ENCODE peak calls at places on chromosome 5, in four cellular contexts. X is hepatocyte, K is upper lobe of right lung, S is AG09309. A is an unnamed sample.
A peak's percentile ranks its signal among the peaks of the same experiment; 100 is the strongest.

GRCh38 chr5:136295914-136296313 is 69.4 kb downstream of the TRPC7 start:
- DNase-seq in X (no peak), K (no peak), S (no peak), A (no peak)

GRCh38 chr5:116534988-116535387 is 39.6 kb downstream of the SEMA6A start:
- DNase-seq in X (no peak), K (no peak), S (no peak), A (no peak)

GRCh38 chr5:136957428-136957827 is 541.7 kb downstream of the SPOCK1 start:
- DNase-seq in X (no peak), K (no peak), S (no peak), A (no peak)

GRCh38 chr5:95728494-95729114 is 2.5 kb upstream of the RHOBTB3 start:
- DNase-seq in X (no peak), K (no peak), S (no peak), A (no peak)

GRCh38 chr5:172395483-172395882 is 58.8 kb downstream of the SH3PXD2B start:
- DNase-seq in X (no peak), K (no peak), S (no peak), A (no peak)

GRCh38 chr5:147733075-147733474 is 49.5 kb downstream of the JAKMIP2 start:
- DNase-seq in X (no peak), K (no peak), S (no peak), A (no peak)

GRCh38 chr5:141039517-141039916 is 11.7 kb upstream of the PCDHB1 start:
- DNase-seq in X (peak; percentile 80), K (no peak), S (no peak), A (no peak)

GRCh38 chr5:92884464-92884863 is 696.6 kb downstream of the NR2F1-AS1 start:
- DNase-seq in X (no peak), K (no peak), S (no peak), A (no peak)

GRCh38 chr5:172420215-172420934 is 34.0 kb downstream of the SH3PXD2B start:
- DNase-seq in X (peak; percentile 82), K (peak; percentile 84), S (peak; percentile 95), A (peak; percentile 96)

GRCh38 chr5:20974423-20974822 is 986.4 kb upstream of the CDH18 start:
- DNase-seq in X (no peak), K (no peak), S (no peak), A (no peak)

GRCh38 chr5:38234737-38235136 is 23.6 kb upstream of the EGFLAM start:
- DNase-seq in X (no peak), K (no peak), S (no peak), A (no peak)

GRCh38 chr5:118253401-118254061 is 734.8 kb downstream of the DTWD2 start:
- DNase-seq in X (no peak), K (no peak), S (no peak), A (no peak)

GRCh38 chr5:156096259-156096658 is 230.7 kb upstream of the SGCD start:
- DNase-seq in X (no peak), K (no peak), S (peak; percentile 48), A (no peak)

GRCh38 chr5:71810023-71810422 is 90.9 kb downstream of the CARTPT start:
- DNase-seq in X (no peak), K (no peak), S (no peak), A (no peak)

GRCh38 chr5:27682600-27682999 is 644.2 kb upstream of the CDH9 start:
- DNase-seq in X (peak; percentile 5), K (no peak), S (no peak), A (no peak)

GRCh38 chr5:58198330-58198729 is 261.6 kb downstream of the PLK2 start:
- DNase-seq in X (no peak), K (no peak), S (no peak), A (no peak)

GRCh38 chr5:10192309-10192708 is 57.4 kb downstream of the ATPSCKMT start:
- DNase-seq in X (no peak), K (no peak), S (peak; percentile 20), A (peak; percentile 3)

GRCh38 chr5:179820483-179821297 is at the start of gene SQSTM1:
- DNase-seq in X (peak; percentile 95), K (peak; percentile 93), S (no peak), A (peak; percentile 28)

GRCh38 chr5:146582015-146582414 is 66.0 kb upstream of the GPR151 start:
- DNase-seq in X (no peak), K (no peak), S (no peak), A (no peak)

GRCh38 chr5:169905017-169905416 is 75.3 kb downstream of the INSYN2B start:
- DNase-seq in X (no peak), K (no peak), S (no peak), A (no peak)

GRCh38 chr5:135242496-135243193 is 156.4 kb downstream of the MACROH2A1 start:
- DNase-seq in X (no peak), K (peak; percentile 30), S (no peak), A (no peak)

GRCh38 chr5:128228506-128228905 is 144.9 kb downstream of the SLC12A2 start:
- DNase-seq in X (no peak), K (no peak), S (no peak), A (peak; percentile 75)

GRCh38 chr5:147921134-147921533 is 14.8 kb upstream of the C5orf46 start:
- DNase-seq in X (no peak), K (no peak), S (no peak), A (no peak)

GRCh38 chr5:173293817-173294672 is 34.2 kb downstream of the STC2 start:
- DNase-seq in X (peak; percentile 88), K (peak; percentile 81), S (peak; percentile 35), A (peak; percentile 68)

GRCh38 chr5:116574682-116575634 is at the start of gene SEMA6A:
- DNase-seq in X (peak; percentile 95), K (peak; percentile 89), S (peak; percentile 35), A (peak; percentile 54)

GRCh38 chr5:67164856-67165523 is 31.6 kb downstream of the CD180 start:
- DNase-seq in X (no peak), K (peak; percentile 60), S (no peak), A (no peak)

GRCh38 chr5:150522504-150523464 is 14.9 kb downstream of the NDST1 start:
- DNase-seq in X (peak; percentile 68), K (no peak), S (no peak), A (no peak)

GRCh38 chr5:180665682-180666404 is 16.4 kb upstream of the FLT4 start:
- DNase-seq in X (no peak), K (peak; percentile 25), S (no peak), A (no peak)

GRCh38 chr5:40605295-40605958 is 74.3 kb upstream of the PTGER4 start:
- DNase-seq in X (no peak), K (no peak), S (no peak), A (peak; percentile 3)

GRCh38 chr5:72723584-72723983 is 92.9 kb upstream of the TNPO1 start:
- DNase-seq in X (no peak), K (no peak), S (no peak), A (no peak)

GRCh38 chr5:177608243-177609075 is 8.5 kb downstream of the B4GALT7 start:
- DNase-seq in X (no peak), K (no peak), S (no peak), A (no peak)

GRCh38 chr5:177607452-177608192 is 7.7 kb downstream of the B4GALT7 start:
- DNase-seq in X (peak; percentile 94), K (peak; percentile 85), S (peak; percentile 39), A (peak; percentile 63)

GRCh38 chr5:177606071-177607051 is 6.4 kb downstream of the B4GALT7 start:
- DNase-seq in X (no peak), K (no peak), S (no peak), A (no peak)

GRCh38 chr5:177605667-177606066 is 5.7 kb downstream of the B4GALT7 start:
- DNase-seq in X (no peak), K (no peak), S (no peak), A (no peak)

GRCh38 chr5:177607115-177607451 is 7.2 kb downstream of the B4GALT7 start:
- DNase-seq in X (no peak), K (no peak), S (no peak), A (no peak)
- H3K4me3 ChIP-seq in X (no peak overlapping the region), K (no peak overlapping the region), S (no peak overlapping the region), A (no peak overlapping the region)

GRCh38 chr5:100818340-100818739 is 84.7 kb downstream of the ST8SIA4 start:
- DNase-seq in X (no peak), K (no peak), S (no peak), A (no peak)
- TF ChIP-seq CTCF in X (no peak), K (no peak), S (no peak), A (no peak)

DNA sequence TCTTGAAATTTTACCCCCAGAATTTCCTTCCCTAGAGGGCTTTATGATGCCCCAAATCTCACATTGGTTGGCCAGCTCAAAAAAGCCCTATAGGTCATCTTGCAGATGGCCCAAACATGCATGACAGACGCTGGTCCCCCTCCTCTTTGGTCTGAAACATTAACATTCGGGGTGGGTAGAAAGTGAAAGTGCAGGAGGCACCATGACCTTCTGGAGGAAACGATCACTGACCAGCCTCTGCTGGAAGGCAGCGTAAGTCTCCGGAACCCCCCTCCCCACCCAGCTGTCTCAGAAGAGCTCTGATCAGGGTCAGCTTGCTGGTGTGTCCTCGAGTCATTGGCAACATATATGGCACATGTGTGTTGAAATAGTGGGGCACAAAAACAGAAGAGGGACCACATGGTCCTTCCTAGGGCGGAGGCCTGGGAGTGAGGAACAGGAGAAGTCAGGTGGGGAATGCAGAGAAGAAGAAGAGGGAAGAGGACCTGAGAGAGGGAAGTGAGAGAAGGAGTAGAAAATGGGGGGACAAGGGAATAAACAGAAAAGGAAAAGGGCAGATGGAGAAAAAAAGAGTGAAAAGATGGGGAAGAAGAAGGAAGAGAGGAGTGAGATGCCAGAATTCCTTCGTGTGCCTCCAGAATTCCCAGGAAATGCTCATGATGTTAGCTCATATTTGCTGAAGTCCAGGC is 46.2 kb downstream of the IL31RA start:
- DNase-seq in X (no peak), K (no peak), S (no peak), A (no peak)
- H3K4me3 ChIP-seq in X (no peak overlapping the region), K (no peak overlapping the region), S (no peak overlapping the region), A (no peak overlapping the region)

GRCh38 chr5:36606052-36606436 is 362 bp upstream of the SLC1A3 start:
- DNase-seq in X (no peak), K (no peak), S (no peak), A (no peak)

GRCh38 chr5:36599986-36600779 is 6.2 kb upstream of the SLC1A3 start:
- DNase-seq in X (no peak), K (no peak), S (peak; percentile 74), A (no peak)

GRCh38 chr5:36600847-36601527 is 5.4 kb upstream of the SLC1A3 start:
- DNase-seq in X (no peak), K (no peak), S (no peak), A (no peak)

GRCh38 chr5:36605241-36605640 is 1.2 kb upstream of the SLC1A3 start:
- DNase-seq in X (no peak), K (no peak), S (no peak), A (no peak)

GRCh38 chr5:36602711-36603321 is 3.6 kb upstream of the SLC1A3 start:
- DNase-seq in X (no peak), K (no peak), S (no peak), A (no peak)
- TF ChIP-seq CTCF in X (peak; percentile 4), K (peak; percentile 5), S (no peak), A (peak; percentile 3)

GRCh38 chr5:74641778-74642542 is 1.4 kb upstream of the ENC1 start:
- DNase-seq in X (peak; percentile 80), K (peak; percentile 70), S (peak; percentile 69), A (peak; percentile 72)
- H3K4me3 ChIP-seq in X (peak overlapping the region; percentile 85), K (peak overlapping the region; percentile 85), S (peak overlapping the region; percentile 97), A (peak overlapping the region; percentile 89)

GRCh38 chr5:170917113-170917512 is 55.3 kb downstream of the RANBP17 start:
- DNase-seq in X (no peak), K (no peak), S (no peak), A (no peak)
- TF ChIP-seq CTCF in X (peak; percentile 41), K (no peak), S (peak; percentile 19), A (no peak)

A was measured in astrocyte of the cerebellum.